ENCODE peak calls at places on chromosomes 16 and 17, in seven cellular contexts. One of them, this sample, is unnamed.

GRCh38 chr17:42111901-42112551 is 488 bp downstream of the DHX58 start:
- DNase-seq in COR-L47: no peak
- DNase-seq in stimulated activated CD8-positive, alpha-beta memory T cell treated with anti-CD3 and anti-CD28 coated beads, Interleukin-15, amount 100 ng/mL, for 24 hours: no peak
- DNase-seq in hepatocyte: no peak
- DNase-seq in BJ: no peak
- DNase-seq in AG09319: no peak
- DNase-seq in lower leg skin: no peak
- DNase-seq in this sample: no peak

GRCh38 chr16:12749076-12749475 is 54.6 kb downstream of the CPPED1 start:
- DNase-seq in lower leg skin: no peak
- DNase-seq in BJ: no peak
- DNase-seq in COR-L47: no peak
- DNase-seq in hepatocyte: no peak
- DNase-seq in AG09319: no peak
- DNase-seq in stimulated activated CD8-positive, alpha-beta memory T cell treated with anti-CD3 and anti-CD28 coated beads, Interleukin-15, amount 100 ng/mL, for 24 hours: no peak
- DNase-seq in this sample: no peak

GRCh38 chr17:82103588-82104451 is 5.8 kb upstream of the FASN start:
- DNase-seq in BJ: no peak
- DNase-seq in AG09319: no peak
- DNase-seq in COR-L47: no peak
- DNase-seq in lower leg skin: no peak
- DNase-seq in hepatocyte: peak; percentile 90
- DNase-seq in stimulated activated CD8-positive, alpha-beta memory T cell treated with anti-CD3 and anti-CD28 coated beads, Interleukin-15, amount 100 ng/mL, for 24 hours: no peak
- DNase-seq in this sample: no peak

GRCh38 chr16:74099530-74099929 is 197.1 kb upstream of the PSMD7 start:
- DNase-seq in lower leg skin: no peak
- DNase-seq in BJ: no peak
- DNase-seq in hepatocyte: no peak
- DNase-seq in stimulated activated CD8-positive, alpha-beta memory T cell treated with anti-CD3 and anti-CD28 coated beads, Interleukin-15, amount 100 ng/mL, for 24 hours: no peak
- DNase-seq in COR-L47: no peak
- DNase-seq in AG09319: no peak
- DNase-seq in this sample: no peak

GRCh38 chr16:2824626-2825025 is 5.5 kb upstream of the ZG16B start:
- DNase-seq in hepatocyte: no peak
- DNase-seq in lower leg skin: peak; percentile 78
- DNase-seq in COR-L47: no peak
- DNase-seq in stimulated activated CD8-positive, alpha-beta memory T cell treated with anti-CD3 and anti-CD28 coated beads, Interleukin-15, amount 100 ng/mL, for 24 hours: no peak
- DNase-seq in AG09319: no peak
- DNase-seq in BJ: no peak
- DNase-seq in this sample: no peak

GRCh38 chr16:17362946-17363345 is 107.8 kb downstream of the XYLT1 start:
- DNase-seq in lower leg skin: no peak
- DNase-seq in AG09319: no peak
- DNase-seq in BJ: no peak
- DNase-seq in hepatocyte: no peak
- DNase-seq in stimulated activated CD8-positive, alpha-beta memory T cell treated with anti-CD3 and anti-CD28 coated beads, Interleukin-15, amount 100 ng/mL, for 24 hours: no peak
- DNase-seq in COR-L47: no peak
- DNase-seq in this sample: no peak

GRCh38 chr16:58333937-58334336 is 39.1 kb upstream of the PRSS54 start:
- DNase-seq in COR-L47: no peak
- DNase-seq in hepatocyte: peak; percentile 33
- DNase-seq in lower leg skin: no peak
- DNase-seq in AG09319: no peak
- DNase-seq in BJ: no peak
- DNase-seq in stimulated activated CD8-positive, alpha-beta memory T cell treated with anti-CD3 and anti-CD28 coated beads, Interleukin-15, amount 100 ng/mL, for 24 hours: no peak
- DNase-seq in this sample: no peak

GRCh38 chr17:42281571-42282096 is 5.4 kb upstream of the STAT5B start:
- DNase-seq in COR-L47: peak; percentile 83
- DNase-seq in BJ: no peak
- DNase-seq in AG09319: no peak
- DNase-seq in lower leg skin: peak; percentile 81
- DNase-seq in stimulated activated CD8-positive, alpha-beta memory T cell treated with anti-CD3 and anti-CD28 coated beads, Interleukin-15, amount 100 ng/mL, for 24 hours: no peak
- DNase-seq in hepatocyte: no peak
- DNase-seq in this sample: no peak

GRCh38 chr16:31072540-31073072 is 1.4 kb downstream of the ZNF668 start:
- DNase-seq in stimulated activated CD8-positive, alpha-beta memory T cell treated with anti-CD3 and anti-CD28 coated beads, Interleukin-15, amount 100 ng/mL, for 24 hours: no peak
- DNase-seq in lower leg skin: peak; percentile 83
- DNase-seq in hepatocyte: peak; percentile 37
- DNase-seq in BJ: no peak
- DNase-seq in AG09319: no peak
- DNase-seq in COR-L47: peak; percentile 10
- DNase-seq in this sample: no peak

GRCh38 chr17:17696871-17697633 is 15.8 kb downstream of the RAI1 start:
- DNase-seq in BJ: no peak
- DNase-seq in lower leg skin: no peak
- DNase-seq in COR-L47: no peak
- DNase-seq in hepatocyte: no peak
- DNase-seq in stimulated activated CD8-positive, alpha-beta memory T cell treated with anti-CD3 and anti-CD28 coated beads, Interleukin-15, amount 100 ng/mL, for 24 hours: no peak
- DNase-seq in AG09319: no peak
- DNase-seq in this sample: no peak

GRCh38 chr17:74786411-74787097 is 10.4 kb upstream of the NAT9 start:
- DNase-seq in AG09319: no peak
- DNase-seq in lower leg skin: no peak
- DNase-seq in stimulated activated CD8-positive, alpha-beta memory T cell treated with anti-CD3 and anti-CD28 coated beads, Interleukin-15, amount 100 ng/mL, for 24 hours: no peak
- DNase-seq in COR-L47: no peak
- DNase-seq in hepatocyte: no peak
- DNase-seq in BJ: no peak
- DNase-seq in this sample: no peak

GRCh38 chr17:49498037-49498615 is 3.0 kb downstream of the NGFR start:
- DNase-seq in COR-L47: no peak
- DNase-seq in lower leg skin: no peak
- DNase-seq in stimulated activated CD8-positive, alpha-beta memory T cell treated with anti-CD3 and anti-CD28 coated beads, Interleukin-15, amount 100 ng/mL, for 24 hours: no peak
- DNase-seq in hepatocyte: no peak
- DNase-seq in AG09319: no peak
- DNase-seq in BJ: no peak
- DNase-seq in this sample: no peak

GRCh38 chr17:44219126-44219635 is 294 bp downstream of the UBTF start:
- DNase-seq in stimulated activated CD8-positive, alpha-beta memory T cell treated with anti-CD3 and anti-CD28 coated beads, Interleukin-15, amount 100 ng/mL, for 24 hours: no peak
- DNase-seq in BJ: no peak
- DNase-seq in hepatocyte: peak; percentile 91
- DNase-seq in AG09319: no peak
- DNase-seq in lower leg skin: peak; percentile 93
- DNase-seq in COR-L47: peak; percentile 59
- DNase-seq in this sample: peak; percentile 59